ENCODE peak calls at places on chromosome 5, in seven cellular contexts. U, K, E, X, N, C and F are unnamed samples.

GRCh38 chr5:34804913-34805312 is 34.1 kb upstream of the TTC23L start:
- DNase-seq in U (no peak), K (no peak), E (no peak), X (no peak), N (no peak), C (no peak), F (no peak)

GRCh38 chr5:66015296-66015960 is 89.1 kb downstream of the ERBIN start:
- DNase-seq in U (no peak), K (no peak), E (no peak), X (no peak), N (no peak), C (no peak), F (no peak)

GRCh38 chr5:130198927-130199326 is 294.7 kb downstream of the CHSY3 start:
- DNase-seq in U (no peak), K (no peak), E (no peak), X (no peak), N (no peak), C (no peak), F (peak)

GRCh38 chr5:143427122-143427735 is 23.7 kb upstream of the NR3C1 start:
- DNase-seq in U (no peak), K (no peak), E (no peak), X (no peak), N (no peak), C (no peak), F (no peak)

GRCh38 chr5:75509956-75510355 is 1.5 kb downstream of the CERT1 start:
- DNase-seq in U (no peak), K (no peak), E (no peak), X (no peak), N (no peak), C (no peak), F (peak)

GRCh38 chr5:108637110-108637509 is 110.6 kb upstream of the FER start:
- DNase-seq in U (no peak), K (no peak), E (no peak), X (no peak), N (no peak), C (no peak), F (no peak)

GRCh38 chr5:140672455-140673186 is 755 bp downstream of the DND1 start:
- DNase-seq in U (no peak), K (no peak), E (no peak), X (no peak), N (no peak), C (no peak), F (no peak)

GRCh38 chr5:122842016-122842580 is 3.3 kb upstream of the SNX24 start:
- DNase-seq in U (no peak), K (no peak), E (no peak), X (no peak), N (no peak), C (no peak), F (no peak)

GRCh38 chr5:109125755-109126429 is 283.9 kb downstream of the PJA2 start:
- DNase-seq in U (no peak), K (no peak), E (no peak), X (no peak), N (no peak), C (no peak), F (no peak)

GRCh38 chr5:95901676-95902646 is 59.7 kb downstream of the ELL2 start:
- DNase-seq in U (no peak), K (no peak), E (no peak), X (no peak), N (no peak), C (no peak), F (peak)

GRCh38 chr5:168778536-168778935 is 199.4 kb upstream of the PANK3 start:
- DNase-seq in U (no peak), K (no peak), E (no peak), X (no peak), N (no peak), C (no peak), F (no peak)

GRCh38 chr5:28249771-28250415 is 1211.5 kb upstream of the CDH9 start:
- DNase-seq in U (no peak), K (no peak), E (no peak), X (no peak), N (no peak), C (no peak), F (peak)

GRCh38 chr5:8226148-8226547 is 357.2 kb downstream of the MTRR start:
- DNase-seq in U (no peak), K (no peak), E (no peak), X (no peak), N (no peak), C (no peak), F (no peak)

GRCh38 chr5:132259061-132259851 is 1.8 kb downstream of the PDLIM4 start:
- DNase-seq in U (peak), K (peak), E (peak), X (no peak), N (peak), C (no peak), F (no peak)

GRCh38 chr5:179698935-179699639 is at the start of gene CANX:
- DNase-seq in U (no peak), K (no peak), E (no peak), X (no peak), N (no peak), C (peak), F (peak)

GRCh38 chr5:172939045-172939444 is 20.2 kb upstream of the RPL26L1 start:
- DNase-seq in U (no peak), K (no peak), E (no peak), X (no peak), N (no peak), C (no peak), F (no peak)

GRCh38 chr5:72661405-72661804 is 154.2 kb upstream of the ZNF366 start:
- DNase-seq in U (peak), K (no peak), E (no peak), X (no peak), N (no peak), C (no peak), F (peak)

GRCh38 chr5:89377752-89378455 is 494.9 kb upstream of the MEF2C start:
- DNase-seq in U (no peak), K (no peak), E (no peak), X (no peak), N (no peak), C (no peak), F (no peak)

GRCh38 chr5:164204338-164204946 is 699.0 kb downstream of the MAT2B start:
- DNase-seq in U (no peak), K (no peak), E (no peak), X (no peak), N (no peak), C (no peak), F (peak)

GRCh38 chr5:18305288-18305899 is 671.1 kb downstream of the TAF11L14 start:
- DNase-seq in U (no peak), K (no peak), E (no peak), X (no peak), N (no peak), C (no peak), F (peak)

GRCh38 chr5:121199238-121199999 is 652.3 kb upstream of the FTMT start:
- DNase-seq in U (no peak), K (no peak), E (peak), X (no peak), N (no peak), C (no peak), F (peak)

GRCh38 chr5:69206528-69207190 is 17.3 kb downstream of the CENPH start:
- DNase-seq in U (no peak), K (no peak), E (no peak), X (no peak), N (no peak), C (no peak), F (peak)

GRCh38 chr5:3373391-3373790 is 222.2 kb upstream of the IRX1 start:
- DNase-seq in U (no peak), K (no peak), E (no peak), X (no peak), N (no peak), C (no peak), F (peak)

GRCh38 chr5:173800340-173800739 is 87.8 kb upstream of the CPEB4 start:
- DNase-seq in U (no peak), K (no peak), E (no peak), X (no peak), N (no peak), C (no peak), F (no peak)

GRCh38 chr5:35129921-35130485 is 82.3 kb upstream of the AGXT2 start:
- DNase-seq in U (no peak), K (no peak), E (no peak), X (no peak), N (peak), C (no peak), F (peak)

GRCh38 chr5:140393738-140394137 is 7.9 kb upstream of the ANKHD1 start:
- DNase-seq in U (no peak), K (no peak), E (no peak), X (no peak), N (no peak), C (no peak), F (no peak)

GRCh38 chr5:116572375-116573278 is 2.0 kb downstream of the SEMA6A start:
- DNase-seq in U (peak), K (no peak), E (peak), X (no peak), N (no peak), C (no peak), F (no peak)

GRCh38 chr5:173454764-173455598 is 126.8 kb upstream of the STC2 start:
- DNase-seq in U (no peak), K (no peak), E (no peak), X (no peak), N (no peak), C (no peak), F (peak)

GRCh38 chr5:174725261-174725990 is 1.0 kb downstream of the MSX2 start:
- DNase-seq in U (no peak), K (no peak), E (no peak), X (no peak), N (no peak), C (no peak), F (no peak)

GRCh38 chr5:172451771-172452197 is 2.5 kb downstream of the SH3PXD2B start:
- DNase-seq in U (no peak), K (no peak), E (no peak), X (no peak), N (no peak), C (no peak), F (peak)

GRCh38 chr5:132054697-132055440 is 5.6 kb upstream of the IL3 start:
- DNase-seq in U (no peak), K (no peak), E (peak), X (no peak), N (peak), C (no peak), F (no peak)

GRCh38 chr5:148147415-148147814 is 20.9 kb upstream of the SPINK14 start:
- DNase-seq in U (no peak), K (no peak), E (no peak), X (no peak), N (no peak), C (no peak), F (no peak)

GRCh38 chr5:98796197-98796972 is 22.9 kb downstream of the RGMB start:
- DNase-seq in U (no peak), K (no peak), E (no peak), X (peak), N (no peak), C (peak), F (peak)